ENCODE peak calls at places on chromosomes 13 and 19, in five cellular contexts. O is cardiac muscle cell, G is mucosa of descending colon, R is bronchial epithelial cell, E is left lung. C is an unnamed sample.
A peak's percentile ranks its signal among the peaks of the same experiment; 100 is the strongest.

GRCh38 chr13:40639226-40639681 is 27.2 kb downstream of the FOXO1 start:
- DNase-seq in O (no peak), G (no peak), R (no peak), E (peak; percentile 66), C (peak; percentile 46)

GRCh38 chr13:38008636-38009035 is 139.1 kb upstream of the TRPC4 start:
- DNase-seq in O (peak; percentile 62), G (no peak), R (peak; percentile 5), E (no peak), C (no peak)

GRCh38 chr13:33132644-33133440 is 116.6 kb downstream of the KL start:
- DNase-seq in O (no peak), G (no peak), R (no peak), E (no peak), C (no peak)

GRCh38 chr13:43054803-43055802 is 31.7 kb downstream of the DNAJC15 start:
- DNase-seq in O (peak; percentile 70), G (no peak), R (peak; percentile 56), E (no peak), C (peak; percentile 47)

GRCh38 chr19:44621367-44621766 is 8.0 kb downstream of the IGSF23 start:
- DNase-seq in O (no peak), G (no peak), R (no peak), E (no peak), C (no peak)

GRCh38 chr19:406121-406711 is 2.7 kb downstream of the C2CD4C start:
- DNase-seq in O (no peak), G (peak; percentile 43), R (no peak), E (peak; percentile 28), C (no peak)

GRCh38 chr19:37654833-37655688 is at the start of gene ZFP30:
- DNase-seq in O (peak; percentile 88), G (peak; percentile 90), R (peak; percentile 68), E (peak; percentile 91), C (peak; percentile 94)

GRCh38 chr19:54164369-54165068 is 5.0 kb upstream of the LENG1 start:
- DNase-seq in O (peak; percentile 70), G (peak; percentile 89), R (peak; percentile 15), E (peak; percentile 88), C (peak; percentile 91)

GRCh38 chr13:26325876-26326275 is 71.9 kb downstream of the CDK8 start:
- DNase-seq in O (no peak), G (no peak), R (peak; percentile 26), E (no peak), C (no peak)

GRCh38 chr13:112587767-112588489 is at the start of gene TUBGCP3:
- DNase-seq in O (peak; percentile 90), G (peak; percentile 91), R (peak; percentile 45), E (peak; percentile 87), C (peak; percentile 87)

GRCh38 chr19:13834308-13834790 is 39.1 kb downstream of the ZSWIM4 start:
- DNase-seq in O (no peak), G (no peak), R (peak; percentile 84), E (no peak), C (no peak)

GRCh38 chr19:47190167-47190727 is 40.8 kb downstream of the BBC3 start:
- DNase-seq in O (peak; percentile 41), G (peak; percentile 73), R (peak; percentile 45), E (peak; percentile 86), C (peak; percentile 36)

GRCh38 chr19:38270587-38271167 is 6.3 kb downstream of the SPINT2 start:
- DNase-seq in O (no peak), G (no peak), R (no peak), E (no peak), C (no peak)

GRCh38 chr13:34161829-34162544 is 344.0 kb downstream of the RFC3 start:
- DNase-seq in O (peak; percentile 6), G (no peak), R (peak; percentile 95), E (no peak), C (no peak)

GRCh38 chr19:1289395-1290244 is 3.9 kb downstream of the EFNA2 start:
- DNase-seq in O (no peak), G (peak; percentile 51), R (no peak), E (no peak), C (no peak)

GRCh38 chr19:47886010-47886559 is at the start of gene SULT2A1:
- DNase-seq in O (no peak), G (no peak), R (no peak), E (no peak), C (no peak)

GRCh38 chr19:2478324-2478755 is 2.4 kb downstream of the GADD45B start:
- DNase-seq in O (peak; percentile 59), G (peak; percentile 87), R (peak; percentile 78), E (peak; percentile 81), C (peak; percentile 77)

GRCh38 chr13:19668778-19669177 is 35.3 kb downstream of the MPHOSPH8 start:
- DNase-seq in O (no peak), G (no peak), R (no peak), E (no peak), C (no peak)
- H3K36me3 ChIP-seq in O (peaks cover 63% of the 10 kb centered on the region), G (peaks cover 8% of the 10 kb centered on the region), R (peaks cover 17% of the 10 kb centered on the region), E (peaks cover 100% of the 10 kb centered on the region), C (peaks cover 86% of the 10 kb centered on the region)

DNA sequence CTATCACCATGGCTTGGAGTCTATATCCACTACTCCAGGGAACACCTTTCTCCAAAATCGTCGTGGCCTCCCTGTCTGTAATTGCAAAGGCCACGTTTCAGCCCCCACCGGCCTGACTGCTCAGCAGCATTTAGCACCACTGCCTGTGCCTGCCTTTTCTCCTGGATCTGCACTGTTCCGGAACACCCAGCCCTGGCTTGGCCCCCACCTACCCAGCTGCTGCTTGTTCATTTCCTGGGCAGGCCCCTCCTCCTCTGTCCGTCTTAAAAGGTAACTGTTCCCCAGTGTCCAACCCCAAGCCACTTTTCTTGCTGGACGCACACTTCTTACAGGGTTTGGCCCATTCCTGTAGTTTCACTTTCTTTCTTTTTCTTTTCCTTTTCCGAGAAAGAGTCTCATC is 8.5 kb upstream of the SYT5 start:
- DNase-seq in O (no peak), G (no peak), R (peak; percentile 13), E (no peak), C (no peak)
- H3K4me3 ChIP-seq in O (no peak overlapping the region), G (no peak overlapping the region), R (no peak overlapping the region), E (no peak overlapping the region), C (no peak overlapping the region)

GRCh38 chr13:114015111-114015551 is 41.3 kb upstream of the C13orf46 start:
- DNase-seq in O (no peak), G (peak; percentile 60), R (no peak), E (no peak), C (no peak)

GRCh38 chr13:114012921-114013320 is 39.0 kb upstream of the C13orf46 start:
- DNase-seq in O (no peak), G (peak; percentile 23), R (no peak), E (no peak), C (peak; percentile 19)

GRCh38 chr13:114013952-114014629 is 40.2 kb upstream of the C13orf46 start:
- DNase-seq in O (no peak), G (peak; percentile 44), R (no peak), E (no peak), C (no peak)

GRCh38 chr13:114012141-114012540 is 38.3 kb upstream of the C13orf46 start:
- DNase-seq in O (no peak), G (peak; percentile 29), R (no peak), E (no peak), C (no peak)

DNA sequence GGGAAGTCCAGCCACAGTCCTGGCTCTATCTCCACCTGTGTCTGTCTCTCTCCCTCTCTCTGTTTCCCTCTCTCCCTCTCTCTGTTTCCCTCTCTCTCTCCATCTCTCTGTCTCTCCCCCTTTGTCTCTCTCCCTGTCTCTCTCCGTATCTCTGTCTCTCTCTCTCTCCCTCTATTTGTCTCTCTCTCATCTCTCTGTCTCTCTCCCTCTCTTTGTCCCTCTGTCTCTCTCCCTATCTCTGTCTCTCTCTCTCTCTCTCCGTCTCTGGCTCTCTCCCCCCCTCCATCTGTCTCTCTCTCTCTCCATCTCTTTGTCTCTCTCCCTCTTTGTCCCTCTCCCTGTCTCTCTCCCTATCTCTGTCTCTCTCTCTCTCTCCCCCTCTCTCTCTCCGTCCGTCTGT is 39.5 kb upstream of the C13orf46 start:
- DNase-seq in O (no peak), G (no peak), R (no peak), E (no peak), C (no peak)
- H3K36me3 ChIP-seq in O (no peaks in the 10 kb centered on the region), G (no peaks in the 10 kb centered on the region), R (no peaks in the 10 kb centered on the region), E (peaks cover 84% of the 10 kb centered on the region), C (peaks cover 73% of the 10 kb centered on the region)

GRCh38 chr13:110731072-110731471 is 17.6 kb downstream of the ING1 start:
- DNase-seq in O (no peak), G (no peak), R (no peak), E (no peak), C (no peak)
- H3K4me3 ChIP-seq in O (no peak overlapping the region), G (no peak overlapping the region), R (no peak overlapping the region), E (no peak overlapping the region), C (no peak overlapping the region)

GRCh38 chr19:34405892-34406660 is 1.9 kb downstream of the PDCD2L start:
- DNase-seq in O (no peak), G (no peak), R (no peak), E (no peak), C (no peak)

GRCh38 chr19:34416021-34416545 is 11.9 kb downstream of the PDCD2L start:
- DNase-seq in O (no peak), G (no peak), R (no peak), E (no peak), C (no peak)

GRCh38 chr19:34409189-34410164 is 5.3 kb downstream of the PDCD2L start:
- DNase-seq in O (no peak), G (no peak), R (no peak), E (peak; percentile 18), C (no peak)

GRCh38 chr19:34408421-34408820 is 4.2 kb downstream of the PDCD2L start:
- DNase-seq in O (no peak), G (no peak), R (no peak), E (peak; percentile 6), C (no peak)

DNA sequence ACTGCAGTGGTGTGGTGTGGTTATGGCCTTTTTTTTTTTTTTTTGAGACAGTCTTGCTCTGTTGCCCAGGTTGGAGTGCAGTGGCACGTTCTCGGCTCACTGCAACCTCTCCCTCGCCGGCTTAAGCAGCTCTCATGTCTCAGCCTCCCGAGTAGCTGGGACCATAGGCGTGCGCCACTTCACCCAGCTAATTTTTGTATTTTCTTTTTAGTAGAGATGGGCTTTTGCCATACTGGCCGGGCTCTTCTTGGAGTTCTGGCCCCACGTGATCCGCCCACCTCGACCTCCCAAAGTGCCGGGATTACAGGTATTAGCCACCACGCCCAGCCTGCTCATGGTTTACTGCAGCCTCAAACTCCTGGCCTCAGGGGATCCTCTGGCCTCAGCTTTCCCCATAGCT is 7.0 kb downstream of the PDCD2L start:
- DNase-seq in O (no peak), G (no peak), R (no peak), E (no peak), C (no peak)
- H3K36me3 ChIP-seq in O (peaks cover 37% of the 10 kb centered on the region), G (no peaks in the 10 kb centered on the region), R (peaks cover 7% of the 10 kb centered on the region), E (peaks cover 39% of the 10 kb centered on the region), C (no peaks in the 10 kb centered on the region)